ENCODE peak calls at places on chromosomes 3 and 15, in ten cellular contexts. P is AG04450; X is adrenal gland; O is spleen; K is ovary; S is fibroblast of lung; J is tibial nerve; I is CD8-positive, alpha-beta T cell; A is left ventricle myocardium inferior; R is heart right ventricle. D is an unnamed sample.

GRCh38 chr15:72222433-72222832 is 8.6 kb downstream of the PKM start:
- DNase-seq in P (no peak), X (peak; percentile 96), O (no peak), K (no peak), S (peak; percentile 20), J (no peak), I (no peak), A (peak; percentile 45), R (peak; percentile 42), D (no peak)

GRCh38 chr3:191963182-191963581 is 502.2 kb downstream of the PYDC2 start:
- DNase-seq in P (no peak), X (no peak), O (no peak), K (no peak), S (no peak), J (no peak), I (no peak), A (no peak), R (no peak), D (no peak)

GRCh38 chr15:34241376-34242350 is 16.8 kb downstream of the EMC4 start:
- DNase-seq in P (no peak), X (no peak), O (no peak), K (no peak), S (peak; percentile 65), J (no peak), I (peak; percentile 31), A (no peak), R (no peak), D (no peak)

GRCh38 chr3:102181202-102181920 is 253.5 kb upstream of the ZPLD1 start:
- DNase-seq in P (peak; percentile 59), X (no peak), O (no peak), K (no peak), S (peak; percentile 83), J (no peak), I (no peak), A (no peak), R (no peak), D (no peak)

GRCh38 chr3:35392187-35392586 is 247.1 kb upstream of the ARPP21 start:
- DNase-seq in P (no peak), X (no peak), O (no peak), K (no peak), S (no peak), J (no peak), I (no peak), A (no peak), R (no peak), D (no peak)

GRCh38 chr3:131444180-131444579 is 58.6 kb downstream of the MRPL3 start:
- DNase-seq in P (no peak), X (no peak), O (no peak), K (no peak), S (no peak), J (no peak), I (no peak), A (no peak), R (no peak), D (no peak)

GRCh38 chr3:122774564-122774963 is 19.1 kb downstream of the HSPBAP1 start:
- DNase-seq in P (no peak), X (no peak), O (no peak), K (no peak), S (peak; percentile 12), J (no peak), I (no peak), A (no peak), R (no peak), D (no peak)

GRCh38 chr3:169847896-169848295 is 21.8 kb downstream of the LRRC31 start:
- DNase-seq in P (no peak), X (no peak), O (peak; percentile 74), K (no peak), S (no peak), J (no peak), I (no peak), A (no peak), R (no peak), D (no peak)

GRCh38 chr15:32668942-32669341 is 27.4 kb downstream of the SCG5 start:
- DNase-seq in P (no peak), X (no peak), O (no peak), K (no peak), S (no peak), J (no peak), I (no peak), A (no peak), R (no peak), D (no peak)

GRCh38 chr3:195718477-195718984 is 2.2 kb upstream of the MUC20 start:
- DNase-seq in P (no peak), X (no peak), O (no peak), K (no peak), S (no peak), J (no peak), I (no peak), A (no peak), R (no peak), D (no peak)

GRCh38 chr3:14209596-14210280 is 31.1 kb downstream of the LSM3 start:
- DNase-seq in P (no peak), X (no peak), O (no peak), K (no peak), S (peak; percentile 53), J (no peak), I (no peak), A (no peak), R (no peak), D (no peak)

DNA sequence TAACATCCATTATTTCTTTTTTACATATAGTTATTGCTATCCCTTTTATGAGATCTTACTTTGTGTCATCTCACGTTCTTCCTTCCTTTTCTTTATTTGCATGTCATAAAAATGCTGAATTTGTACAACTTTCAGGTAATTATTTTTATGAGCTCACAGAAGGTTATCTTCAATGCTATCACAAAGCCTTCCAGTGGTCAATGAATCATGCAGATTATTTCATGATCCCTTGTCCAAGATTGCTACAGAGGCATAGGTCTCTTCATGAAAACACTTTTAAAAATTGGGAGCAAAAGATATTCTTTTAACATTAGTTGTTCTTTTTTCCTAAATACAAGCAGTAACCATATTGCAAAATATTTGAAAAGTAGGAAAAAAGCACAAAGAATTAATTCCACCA is 880.1 kb upstream of the NR2F2 start:
- DNase-seq in P (no peak), X (no peak), O (no peak), K (no peak), S (no peak), J (no peak), I (no peak), A (no peak), R (no peak), D (no peak)
- H3K9me3 ChIP-seq in P (no peaks in the 10 kb centered on the region), X (no peaks in the 10 kb centered on the region), O (no peaks in the 10 kb centered on the region), K (no peaks in the 10 kb centered on the region), S (no peaks in the 10 kb centered on the region), J (no peaks in the 10 kb centered on the region), I (no peaks in the 10 kb centered on the region), A (no peaks in the 10 kb centered on the region), R (no peaks in the 10 kb centered on the region), D (no peaks in the 10 kb centered on the region)

GRCh38 chr15:41571948-41572347 is 12.9 kb downstream of the TYRO3 start:
- DNase-seq in P (no peak), X (no peak), O (no peak), K (no peak), S (no peak), J (no peak), I (no peak), A (no peak), R (no peak), D (no peak)
- TF ChIP-seq CTCF in P (no peak), X (no peak), O (no peak), K (no peak), S (no peak), J (no peak), I (no peak), A (no peak), R (no peak), D (no peak)

DNA sequence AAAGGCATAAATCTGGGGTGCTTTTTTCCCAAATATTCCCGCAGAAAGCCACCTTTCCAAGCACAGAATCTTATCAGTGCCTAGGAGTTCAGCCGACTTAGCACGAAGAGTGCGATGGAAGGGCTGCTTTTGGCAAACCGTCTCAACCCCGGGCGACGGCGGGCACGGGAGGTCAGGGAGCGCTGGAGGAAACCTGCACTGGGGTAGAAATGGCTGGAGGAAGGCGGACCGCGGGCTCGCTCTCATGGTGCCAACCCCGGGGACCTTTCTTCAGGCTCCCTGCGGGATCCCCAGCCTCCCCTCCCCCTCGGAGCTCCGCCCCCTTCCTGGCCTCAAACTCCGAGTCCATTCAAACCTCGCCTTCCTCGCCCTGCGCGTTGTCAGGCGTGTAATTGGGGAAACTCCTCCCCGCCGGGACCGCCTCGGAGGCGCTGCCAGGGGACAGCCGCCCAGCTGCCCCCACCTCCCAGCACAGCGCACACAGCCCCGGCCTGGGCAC is at the start of gene GABRG3:
- DNase-seq in P (no peak), X (no peak), O (no peak), K (no peak), S (no peak), J (no peak), I (no peak), A (no peak), R (no peak), D (no peak)
- H3K4me3 ChIP-seq in P (no peak within 1 kb of the TSS), X (no peak within 1 kb of the TSS), O (peak within 1 kb of the TSS; percentile 63), K (no peak within 1 kb of the TSS), S (no peak within 1 kb of the TSS), J (peak within 1 kb of the TSS; percentile 12), I (no peak within 1 kb of the TSS), A (peak within 1 kb of the TSS; percentile 40), R (no peak within 1 kb of the TSS), D (no peak within 1 kb of the TSS)

GRCh38 chr15:98824595-98824994 is 176.3 kb downstream of the IGF1R start:
- DNase-seq in P (no peak), X (no peak), O (no peak), K (no peak), S (no peak), J (no peak), I (no peak), A (no peak), R (no peak), D (no peak)

GRCh38 chr15:98834976-98835375 is 172.6 kb downstream of the PGPEP1L start:
- DNase-seq in P (no peak), X (no peak), O (no peak), K (no peak), S (no peak), J (no peak), I (no peak), A (no peak), R (no peak), D (no peak)

GRCh38 chr15:98826658-98827057 is 178.3 kb downstream of the IGF1R start:
- DNase-seq in P (no peak), X (no peak), O (no peak), K (no peak), S (no peak), J (no peak), I (no peak), A (no peak), R (no peak), D (no peak)

GRCh38 chr15:98835889-98836288 is 171.7 kb downstream of the PGPEP1L start:
- DNase-seq in P (no peak), X (no peak), O (no peak), K (no peak), S (no peak), J (no peak), I (no peak), A (no peak), R (no peak), D (no peak)

DNA sequence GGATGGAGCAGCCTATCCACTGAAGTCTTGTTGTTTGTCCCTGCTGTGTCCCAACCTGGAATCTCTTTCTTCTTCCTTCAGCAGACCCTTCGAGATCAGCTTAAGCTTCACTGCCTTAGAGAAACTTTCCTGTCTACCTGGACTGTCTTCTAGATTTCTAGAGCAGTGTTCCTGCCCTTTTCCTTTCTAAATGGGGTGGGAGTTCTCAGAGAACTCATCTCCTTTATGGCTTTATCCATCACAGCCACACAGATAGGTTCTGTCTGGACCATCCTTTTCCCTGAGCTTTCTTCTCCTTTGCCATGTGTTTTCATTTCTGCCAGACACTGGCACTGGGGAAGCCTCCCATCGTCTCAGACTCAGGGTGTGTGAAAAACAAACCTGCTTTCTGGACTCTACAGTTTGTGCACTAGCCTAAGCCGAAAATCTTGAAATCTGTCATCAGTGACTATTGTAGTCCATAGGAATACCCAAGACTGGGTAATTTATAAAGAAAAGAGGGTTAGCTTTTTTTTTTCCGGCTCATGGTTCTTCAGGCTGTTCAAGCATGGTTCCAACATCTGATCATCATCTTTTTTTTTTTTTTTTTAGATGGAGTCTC is 177.5 kb downstream of the PGPEP1L start:
- DNase-seq in P (no peak), X (no peak), O (no peak), K (no peak), S (no peak), J (no peak), I (no peak), A (no peak), R (no peak), D (no peak)
- H3K9me3 ChIP-seq in P (peaks cover 52% of the 10 kb centered on the region), X (peaks cover 17% of the 10 kb centered on the region), O (peaks cover 88% of the 10 kb centered on the region), K (no peaks in the 10 kb centered on the region), S (peaks cover 2% of the 10 kb centered on the region), J (peaks cover 10% of the 10 kb centered on the region), I (peaks cover 26% of the 10 kb centered on the region), A (peaks cover 88% of the 10 kb centered on the region), R (peaks cover 69% of the 10 kb centered on the region), D (no peaks in the 10 kb centered on the region)